ENCODE peak calls at places on chromosome 17, in five cellular contexts. L is sigmoid colon, K is IMR-90, Q is Peyer's patch, T is endothelial cell of umbilical vein. R is an unnamed sample.

GRCh38 chr17:79859676-79860615 is 20.7 kb upstream of the CBX4 start:
- DNase-seq in L (no peak), K (no peak), Q (no peak), T (no peak), R (no peak)

GRCh38 chr17:49779730-49780220 is 8.7 kb upstream of the KAT7 start:
- DNase-seq in L (no peak), K (peak; percentile 84), Q (peak; percentile 31), T (peak; percentile 79), R (peak; percentile 54)

GRCh38 chr17:77449373-77449907 is 308.7 kb downstream of the SEC14L1 start:
- DNase-seq in L (no peak), K (no peak), Q (no peak), T (no peak), R (no peak)

GRCh38 chr17:50219939-50220465 is 18.6 kb upstream of the COL1A1 start:
- DNase-seq in L (no peak), K (peak; percentile 75), Q (no peak), T (no peak), R (peak; percentile 37)

GRCh38 chr17:40283662-40284061 is 4.0 kb upstream of the CDC6 start:
- DNase-seq in L (no peak), K (peak; percentile 96), Q (no peak), T (peak; percentile 61), R (no peak)

GRCh38 chr17:79835470-79835899 is 3.8 kb downstream of the CBX4 start:
- DNase-seq in L (no peak), K (no peak), Q (no peak), T (no peak), R (no peak)

GRCh38 chr17:35373984-35374765 is 754 bp upstream of the SLFN11 start:
- DNase-seq in L (peak; percentile 88), K (peak; percentile 55), Q (peak; percentile 67), T (no peak), R (peak; percentile 64)

GRCh38 chr17:7328840-7329359 is at the start of gene NEURL4:
- DNase-seq in L (no peak), K (no peak), Q (no peak), T (no peak), R (no peak)

GRCh38 chr17:16912021-16912962 is 59.6 kb downstream of the TNFRSF13B start:
- DNase-seq in L (peak; percentile 48), K (no peak), Q (no peak), T (no peak), R (no peak)

GRCh38 chr17:65559802-65560627 is 1.4 kb downstream of the AXIN2 start:
- DNase-seq in L (no peak), K (no peak), Q (no peak), T (peak; percentile 36), R (peak; percentile 64)

GRCh38 chr17:77725851-77726250 is 232.7 kb upstream of the TNRC6C start:
- DNase-seq in L (no peak), K (no peak), Q (no peak), T (no peak), R (no peak)

GRCh38 chr17:50047488-50048126 is 8.3 kb upstream of the ITGA3 start:
- DNase-seq in L (no peak), K (peak; percentile 83), Q (no peak), T (peak; percentile 82), R (no peak)

GRCh38 chr17:77543779-77544178 is 403.0 kb downstream of the SEC14L1 start:
- DNase-seq in L (no peak), K (no peak), Q (no peak), T (no peak), R (no peak)

GRCh38 chr17:57442914-57443571 is 186.7 kb downstream of the MSI2 start:
- DNase-seq in L (no peak), K (no peak), Q (peak; percentile 57), T (peak; percentile 33), R (no peak)

GRCh38 chr17:50953831-50954601 is 87.9 kb upstream of the TOB1 start:
- DNase-seq in L (peak; percentile 80), K (peak; percentile 82), Q (no peak), T (peak; percentile 65), R (no peak)

GRCh38 chr17:42403150-42403549 is 14.9 kb upstream of the STAT3 start:
- DNase-seq in L (no peak), K (no peak), Q (peak; percentile 44), T (no peak), R (no peak)

GRCh38 chr17:49520386-49521087 is 25.4 kb downstream of the NGFR start:
- DNase-seq in L (no peak), K (no peak), Q (no peak), T (no peak), R (no peak)

GRCh38 chr17:7207120-7208001 is 12.3 kb downstream of the DLG4 start:
- DNase-seq in L (no peak), K (peak; percentile 33), Q (no peak), T (no peak), R (peak; percentile 73)

GRCh38 chr17:79036609-79037008 is 12.6 kb downstream of the C1QTNF1 start:
- DNase-seq in L (peak; percentile 65), K (peak; percentile 94), Q (no peak), T (peak; percentile 77), R (peak; percentile 8)

GRCh38 chr17:13385481-13385907 is 216.2 kb downstream of the HS3ST3A1 start:
- DNase-seq in L (no peak), K (peak; percentile 22), Q (no peak), T (no peak), R (no peak)

GRCh38 chr17:40122466-40122943 is 734 bp downstream of the MSL1 start:
- DNase-seq in L (peak; percentile 85), K (peak; percentile 47), Q (peak; percentile 57), T (peak; percentile 42), R (peak; percentile 64)

GRCh38 chr17:16255481-16255901 is 38.5 kb downstream of the PIGL start:
- DNase-seq in L (peak; percentile 74), K (peak; percentile 28), Q (no peak), T (peak; percentile 55), R (peak; percentile 40)

GRCh38 chr17:63189082-63189481 is 223.0 kb downstream of the TANC2 start:
- DNase-seq in L (no peak), K (peak; percentile 78), Q (no peak), T (no peak), R (no peak)

GRCh38 chr17:21817791-21818364 is 125.6 kb downstream of the KCNJ18 start:
- DNase-seq in L (no peak), K (no peak), Q (no peak), T (no peak), R (no peak)

GRCh38 chr17:29582767-29583166 is 6.7 kb downstream of the GIT1 start:
- DNase-seq in L (no peak), K (no peak), Q (no peak), T (no peak), R (no peak)

GRCh38 chr17:37358098-37358829 is 17.5 kb upstream of the C17orf78 start:
- DNase-seq in L (peak; percentile 77), K (peak; percentile 44), Q (peak; percentile 56), T (peak; percentile 78), R (peak; percentile 48)

GRCh38 chr17:32303861-32304288 is 38.1 kb downstream of the C17orf75 start:
- DNase-seq in L (no peak), K (no peak), Q (no peak), T (no peak), R (no peak)

GRCh38 chr17:4440690-4441686 is 7.2 kb downstream of the SPNS3 start:
- DNase-seq in L (no peak), K (no peak), Q (no peak), T (no peak), R (no peak)

GRCh38 chr17:44655983-44656700 is at the start of gene MEIOC:
- DNase-seq in L (no peak), K (peak; percentile 6), Q (no peak), T (peak; percentile 19), R (no peak)

GRCh38 chr17:77253611-77254051 is 112.9 kb downstream of the SEC14L1 start:
- DNase-seq in L (no peak), K (peak; percentile 81), Q (no peak), T (peak; percentile 26), R (no peak)

GRCh38 chr17:39722965-39723848 is 7.1 kb downstream of the MIEN1 start:
- DNase-seq in L (no peak), K (no peak), Q (no peak), T (no peak), R (no peak)

GRCh38 chr17:63955232-63955631 is 17.5 kb downstream of the SCN4A start:
- DNase-seq in L (no peak), K (no peak), Q (no peak), T (no peak), R (no peak)

GRCh38 chr17:3667366-3668278 is 756 bp downstream of the TAX1BP3 start:
- DNase-seq in L (peak; percentile 96), K (peak; percentile 91), Q (peak; percentile 39), T (peak; percentile 92), R (peak; percentile 94)

GRCh38 chr17:81329279-81329926 is 34.3 kb upstream of the SLC38A10 start:
- DNase-seq in L (peak; percentile 97), K (peak; percentile 92), Q (peak; percentile 44), T (peak; percentile 62), R (peak; percentile 89)
- TF ChIP-seq POLR2A in L (no peak), K (no peak), Q (peak; percentile 82), T (no peak), R (no peak)

GRCh38 chr17:45666046-45666600 is 118.0 kb upstream of the CRHR1 start:
- DNase-seq in L (no peak), K (no peak), Q (no peak), T (no peak), R (no peak)
- TF ChIP-seq CTCF in L (no peak), K (no peak), Q (no peak), T (no peak), R (no peak)

DNA sequence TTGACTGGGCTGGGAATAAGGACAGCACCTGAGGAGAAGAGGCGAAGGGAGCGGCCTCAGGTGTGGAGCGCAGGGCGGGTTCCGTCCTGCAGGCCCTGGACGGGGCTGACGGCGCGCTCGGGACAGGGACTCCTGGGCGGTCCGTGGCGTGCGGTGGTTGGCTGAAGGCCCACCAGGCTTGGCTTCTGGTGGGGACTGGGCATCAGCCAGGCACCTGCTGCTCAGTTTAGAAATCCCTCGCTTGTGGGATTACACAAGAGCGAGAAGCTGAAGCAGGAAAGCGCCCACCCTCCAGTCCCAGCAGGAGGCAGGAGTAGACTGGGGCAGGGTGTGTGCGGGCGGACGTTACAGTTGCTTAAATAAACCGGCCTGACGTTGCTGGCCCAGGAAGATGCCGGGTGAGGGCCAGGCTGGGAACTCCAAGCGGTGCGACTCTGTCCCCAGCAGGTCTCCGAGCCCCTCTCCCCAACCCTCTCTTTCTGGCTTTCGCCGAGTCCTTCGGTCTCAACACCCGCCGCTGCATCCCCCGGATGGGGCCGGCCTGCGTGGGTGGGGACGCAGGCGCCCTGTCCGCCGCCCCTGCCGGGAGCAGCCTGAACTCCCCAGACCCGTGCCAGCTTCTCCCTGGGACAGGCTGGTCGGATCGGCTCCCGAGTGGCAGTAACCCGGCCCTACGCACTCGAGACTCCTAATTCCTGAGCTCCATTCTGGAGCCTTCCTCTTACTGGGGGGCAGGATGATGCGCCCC is 639 bp downstream of the MIF4GD start:
- DNase-seq in L (peak; percentile 88), K (peak; percentile 76), Q (peak; percentile 66), T (peak; percentile 76), R (peak; percentile 60)
- H3K27ac ChIP-seq in L (peak overlapping the region; percentile 94), K (peak overlapping the region; percentile 65), Q (peak overlapping the region; percentile 88), T (peak overlapping the region; percentile 50), R (peak overlapping the region; percentile 94)

DNA sequence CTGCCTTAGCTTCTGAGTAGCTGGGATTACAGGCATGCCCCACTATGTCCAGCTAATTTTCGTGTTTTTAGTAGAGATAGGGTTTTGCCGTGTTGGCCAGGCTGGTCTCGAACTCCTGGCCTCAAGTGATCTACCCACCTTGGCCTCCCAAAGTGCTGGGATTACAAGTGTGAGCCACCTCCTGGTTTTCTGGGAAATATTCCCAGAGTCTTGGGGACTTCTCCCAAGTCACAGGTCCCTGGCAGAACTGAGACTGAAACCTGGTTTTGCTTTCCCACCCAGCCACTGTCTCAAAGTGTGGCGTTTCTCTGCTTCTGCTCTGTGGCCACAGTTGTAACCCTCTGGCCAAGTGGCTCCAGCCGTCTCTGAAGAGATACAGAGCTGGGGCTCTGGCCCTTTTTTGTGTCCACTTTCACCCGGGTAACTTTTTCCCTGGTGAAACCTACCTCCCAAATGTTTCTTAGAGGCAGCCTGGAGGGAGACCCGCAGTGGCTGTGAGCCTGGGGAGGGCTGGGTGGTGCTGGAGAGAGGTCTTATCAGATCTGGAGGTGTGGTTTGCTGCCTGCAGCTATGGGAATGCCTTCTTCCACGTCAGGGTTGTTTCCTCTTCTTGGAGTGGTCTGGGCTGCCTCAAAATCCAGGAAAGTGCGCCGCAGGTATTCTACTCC is 5.1 kb downstream of the KSR1 start:
- DNase-seq in L (no peak), K (no peak), Q (no peak), T (no peak), R (no peak)
- TF ChIP-seq POLR2A in L (no peak), K (no peak), Q (no peak), T (no peak), R (no peak)